ENCODE peak calls at places on chromosome 21, in eight cellular contexts. V, H, Z, N, J, O, Q and L are unnamed samples.
A peak's percentile ranks its signal among the peaks of the same experiment; 100 is the strongest.

GRCh38 chr21:44914176-44914874 is 6.4 kb downstream of the ITGB2 start:
- DNase-seq in V (no peak), H (no peak), Z (no peak), N (no peak), J (no peak), O (peak; percentile 83), Q (no peak), L (no peak)

GRCh38 chr21:44994581-44995171 is 54.8 kb downstream of the SLX9 start:
- DNase-seq in V (no peak), H (no peak), Z (no peak), N (peak; percentile 24), J (no peak), O (no peak), Q (no peak), L (peak; percentile 52)

GRCh38 chr21:19935459-19935858 is 1062.8 kb upstream of the NCAM2 start:
- DNase-seq in V (no peak), H (no peak), Z (no peak), N (no peak), J (no peak), O (no peak), Q (no peak), L (no peak)

GRCh38 chr21:44939532-44940115 is at the start of gene SLX9:
- DNase-seq in V (peak; percentile 92), H (peak; percentile 47), Z (peak; percentile 60), N (peak; percentile 87), J (peak; percentile 73), O (peak; percentile 87), Q (peak; percentile 48), L (peak; percentile 76)

GRCh38 chr21:44035244-44035643 is 23.1 kb downstream of the TRAPPC10 start:
- DNase-seq in V (no peak), H (no peak), Z (no peak), N (no peak), J (no peak), O (no peak), Q (no peak), L (no peak)

GRCh38 chr21:45110873-45111624 is 36.7 kb downstream of the ADARB1 start:
- DNase-seq in V (no peak), H (no peak), Z (no peak), N (peak; percentile 38), J (no peak), O (no peak), Q (no peak), L (no peak)

GRCh38 chr21:33428669-33429068 is 25.5 kb downstream of the IFNGR2 start:
- DNase-seq in V (no peak), H (no peak), Z (peak; percentile 46), N (peak; percentile 98), J (peak; percentile 42), O (no peak), Q (no peak), L (peak; percentile 28)

GRCh38 chr21:45552696-45553391 is 10.6 kb upstream of the SLC19A1 start:
- DNase-seq in V (no peak), H (no peak), Z (no peak), N (no peak), J (no peak), O (peak; percentile 47), Q (no peak), L (no peak)

GRCh38 chr21:16533692-16534407 is 804.1 kb downstream of the USP25 start:
- DNase-seq in V (no peak), H (no peak), Z (peak; percentile 29), N (no peak), J (no peak), O (no peak), Q (no peak), L (no peak)

GRCh38 chr21:33848252-33848953 is 67.2 kb downstream of the ATP5PO start:
- DNase-seq in V (no peak), H (no peak), Z (no peak), N (peak; percentile 92), J (no peak), O (no peak), Q (no peak), L (no peak)

GRCh38 chr21:36964398-36964797 is 2.1 kb downstream of the HLCS start:
- DNase-seq in V (no peak), H (no peak), Z (no peak), N (no peak), J (no peak), O (no peak), Q (no peak), L (no peak)

GRCh38 chr21:34707876-34708325 is 39.1 kb downstream of the CLIC6 start:
- DNase-seq in V (no peak), H (no peak), Z (no peak), N (no peak), J (no peak), O (no peak), Q (no peak), L (no peak)

GRCh38 chr21:45990741-45991605 is 9.4 kb downstream of the COL6A1 start:
- DNase-seq in V (peak; percentile 38), H (no peak), Z (no peak), N (no peak), J (no peak), O (no peak), Q (no peak), L (no peak)

GRCh38 chr21:46109251-46110221 is 11.6 kb downstream of the COL6A2 start:
- DNase-seq in V (peak; percentile 32), H (no peak), Z (peak; percentile 45), N (no peak), J (no peak), O (no peak), Q (no peak), L (no peak)

GRCh38 chr21:39037807-39038405 is 145.3 kb downstream of the PSMG1 start:
- DNase-seq in V (peak; percentile 87), H (no peak), Z (peak; percentile 25), N (peak; percentile 42), J (peak; percentile 50), O (no peak), Q (no peak), L (no peak)

GRCh38 chr21:36557316-36557715 is 77.4 kb upstream of the CLDN14 start:
- DNase-seq in V (no peak), H (no peak), Z (no peak), N (no peak), J (no peak), O (no peak), Q (no peak), L (no peak)

GRCh38 chr21:44940116-44940631 is 345 bp downstream of the SLX9 start:
- DNase-seq in V (no peak), H (no peak), Z (no peak), N (no peak), J (no peak), O (no peak), Q (no peak), L (no peak)

GRCh38 chr21:25564349-25564948 is 42.8 kb downstream of the MRPL39 start:
- DNase-seq in V (no peak), H (no peak), Z (no peak), N (no peak), J (no peak), O (no peak), Q (no peak), L (no peak)

GRCh38 chr21:25561668-25562641 is 45.3 kb downstream of the MRPL39 start:
- DNase-seq in V (peak; percentile 85), H (peak; percentile 27), Z (peak; percentile 71), N (peak; percentile 59), J (peak; percentile 74), O (peak; percentile 88), Q (no peak), L (peak; percentile 67)

GRCh38 chr21:25560151-25560783 is 47.0 kb downstream of the MRPL39 start:
- DNase-seq in V (no peak), H (no peak), Z (no peak), N (no peak), J (no peak), O (no peak), Q (no peak), L (no peak)

GRCh38 chr21:25563399-25564116 is 43.7 kb downstream of the MRPL39 start:
- DNase-seq in V (no peak), H (no peak), Z (no peak), N (no peak), J (no peak), O (peak; percentile 58), Q (no peak), L (peak; percentile 8)

GRCh38 chr21:25562660-25563059 is 44.6 kb downstream of the MRPL39 start:
- DNase-seq in V (no peak), H (no peak), Z (no peak), N (no peak), J (no peak), O (no peak), Q (no peak), L (no peak)
- H3K4me3 ChIP-seq in V (no peak overlapping the region), H (peak overlapping the region; percentile 80), Z (peak overlapping the region; percentile 65), N (peak overlapping the region; percentile 48), J (peak overlapping the region; percentile 52), O (peak overlapping the region; percentile 51), Q (no peak overlapping the region), L (peak overlapping the region; percentile 70)

GRCh38 chr21:18468775-18469174 is 65.2 kb upstream of the TMPRSS15 start:
- DNase-seq in V (no peak), H (no peak), Z (no peak), N (no peak), J (no peak), O (no peak), Q (no peak), L (no peak)

GRCh38 chr21:18461743-18462142 is 58.2 kb upstream of the TMPRSS15 start:
- DNase-seq in V (no peak), H (no peak), Z (no peak), N (no peak), J (no peak), O (no peak), Q (no peak), L (no peak)

DNA sequence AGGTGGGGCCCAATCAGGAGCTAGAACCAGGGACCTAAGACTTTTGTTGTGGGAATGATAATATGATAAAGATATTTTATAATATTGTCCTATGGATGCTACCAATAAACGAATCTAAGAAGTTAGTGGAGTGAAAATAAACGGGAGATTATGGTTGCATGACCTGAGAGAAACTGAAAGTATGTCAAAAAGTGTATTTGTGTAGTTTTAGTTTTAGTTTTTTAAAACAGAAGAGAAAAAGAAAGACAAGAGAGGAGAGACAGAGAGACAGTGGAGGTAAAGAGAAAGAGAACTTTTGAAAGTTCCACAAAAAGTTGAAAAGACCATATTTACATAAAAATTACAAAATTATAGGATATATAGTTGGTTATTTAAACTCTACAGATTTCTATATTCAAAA is 64.1 kb upstream of the TMPRSS15 start:
- DNase-seq in V (no peak), H (no peak), Z (no peak), N (no peak), J (no peak), O (no peak), Q (no peak), L (no peak)
- TF ChIP-seq CTCF in V (no peak), H (no peak), Z (no peak), N (no peak), J (no peak), O (no peak), Q (no peak), L (no peak)

GRCh38 chr21:29196021-29196663 is 65.7 kb downstream of the MAP3K7CL start:
- DNase-seq in V (no peak), H (peak; percentile 80), Z (peak; percentile 96), N (peak; percentile 94), J (peak; percentile 98), O (peak; percentile 80), Q (peak; percentile 77), L (peak; percentile 79)
- H3K4me3 ChIP-seq in V (no peak overlapping the region), H (peak overlapping the region; percentile 0), Z (peak overlapping the region; percentile 20), N (no peak overlapping the region), J (peak overlapping the region; percentile 13), O (no peak overlapping the region), Q (peak overlapping the region; percentile 49), L (peak overlapping the region; percentile 24)

DNA sequence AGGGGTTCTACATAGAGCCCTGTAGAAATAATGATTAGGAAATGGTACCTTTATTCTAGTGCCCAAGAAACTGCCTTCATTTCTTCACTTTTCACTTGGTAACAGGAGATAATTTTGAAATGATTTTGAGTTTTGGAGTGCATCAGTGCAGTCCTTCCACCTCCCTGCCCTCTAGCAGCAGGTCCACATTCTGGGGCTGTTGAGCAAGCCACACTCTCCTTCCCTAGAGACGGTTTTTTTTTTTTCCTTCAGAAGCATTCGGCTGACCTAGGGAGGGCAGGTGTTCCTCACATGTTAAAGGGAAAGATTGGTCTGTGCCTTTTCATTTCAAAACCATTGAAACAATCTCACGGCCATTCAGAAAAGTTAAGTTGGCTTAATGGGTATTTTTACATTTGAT is 39.8 kb downstream of the SLC37A1 start:
- DNase-seq in V (no peak), H (no peak), Z (no peak), N (no peak), J (no peak), O (no peak), Q (no peak), L (no peak)
- TF ChIP-seq CTCF in V (no peak), H (no peak), Z (no peak), N (no peak), J (no peak), O (no peak), Q (no peak), L (no peak)